ENCODE peak calls at places on chromosomes 16 and 17, in seven cellular contexts. L is astrocyte, C is AG04450, H is Caki2, X is OCI-M1, B is pancreas, K is neuronal stem cell. J is an unnamed sample.

GRCh38 chr17:70081885-70082284 is 6.9 kb downstream of the KCNJ16 start:
- DNase-seq in L (no peak), C (no peak), H (no peak), X (no peak), B (no peak), K (no peak), J (no peak)

GRCh38 chr16:73671102-73671501 is 623.2 kb upstream of the ZFHX3 start:
- DNase-seq in L (no peak), C (no peak), H (no peak), X (no peak), B (no peak), K (no peak), J (no peak)

GRCh38 chr16:51151435-51151950 is 423 bp upstream of the SALL1 start:
- DNase-seq in L (peak; percentile 85), C (no peak), H (peak; percentile 79), X (no peak), B (peak; percentile 40), K (peak; percentile 92), J (no peak)

GRCh38 chr17:17809527-17810373 is 27.0 kb downstream of the SREBF1 start:
- DNase-seq in L (no peak), C (no peak), H (no peak), X (no peak), B (no peak), K (peak; percentile 76), J (no peak)

GRCh38 chr17:33667052-33667509 is 374.0 kb upstream of the ASIC2 start:
- DNase-seq in L (no peak), C (no peak), H (peak; percentile 30), X (peak; percentile 19), B (no peak), K (no peak), J (peak; percentile 17)

GRCh38 chr16:75506567-75506966 is 11.3 kb upstream of the CHST6 start:
- DNase-seq in L (peak; percentile 58), C (no peak), H (peak; percentile 38), X (no peak), B (no peak), K (no peak), J (no peak)

GRCh38 chr17:29608986-29609385 is 13.7 kb downstream of the CORO6 start:
- DNase-seq in L (no peak), C (no peak), H (no peak), X (no peak), B (no peak), K (no peak), J (no peak)

GRCh38 chr16:1357906-1358566 is 6.3 kb downstream of the GNPTG start:
- DNase-seq in L (no peak), C (no peak), H (peak; percentile 53), X (no peak), B (peak; percentile 8), K (no peak), J (no peak)

GRCh38 chr17:76515291-76515949 is 14.2 kb upstream of the RHBDF2 start:
- DNase-seq in L (peak; percentile 95), C (peak; percentile 65), H (peak; percentile 36), X (no peak), B (no peak), K (no peak), J (peak; percentile 48)

GRCh38 chr16:11875721-11876120 is 24.4 kb upstream of the RSL1D1 start:
- DNase-seq in L (no peak), C (no peak), H (no peak), X (no peak), B (no peak), K (no peak), J (no peak)

GRCh38 chr17:79646721-79647455 is 36.0 kb upstream of the RBFOX3 start:
- DNase-seq in L (no peak), C (no peak), H (no peak), X (no peak), B (no peak), K (no peak), J (no peak)

GRCh38 chr17:4610162-4610561 is 25.8 kb downstream of the SMTNL2 start:
- DNase-seq in L (no peak), C (no peak), H (no peak), X (no peak), B (no peak), K (no peak), J (no peak)

GRCh38 chr17:8466466-8466865 is 30.8 kb downstream of the NDEL1 start:
- DNase-seq in L (peak; percentile 61), C (peak; percentile 11), H (no peak), X (no peak), B (no peak), K (no peak), J (no peak)

GRCh38 chr17:79160980-79161621 is 86.5 kb downstream of the ENGASE start:
- DNase-seq in L (no peak), C (no peak), H (no peak), X (no peak), B (no peak), K (no peak), J (peak; percentile 28)

GRCh38 chr17:4617090-4617489 is 24.4 kb downstream of the ALOX15 start:
- DNase-seq in L (no peak), C (no peak), H (no peak), X (no peak), B (no peak), K (no peak), J (no peak)

GRCh38 chr17:7613769-7614421 is 802 bp downstream of the FXR2 start:
- DNase-seq in L (peak; percentile 39), C (no peak), H (no peak), X (peak; percentile 32), B (no peak), K (peak; percentile 24), J (no peak)

GRCh38 chr17:45129940-45130639 is 2.2 kb downstream of the PLCD3 start:
- DNase-seq in L (no peak), C (no peak), H (peak; percentile 77), X (no peak), B (no peak), K (no peak), J (no peak)

GRCh38 chr17:79835953-79836951 is 3.0 kb downstream of the CBX4 start:
- DNase-seq in L (no peak), C (no peak), H (no peak), X (no peak), B (peak; percentile 90), K (no peak), J (peak; percentile 99)

GRCh38 chr16:70769131-70769530 is 31.8 kb downstream of the VAC14 start:
- DNase-seq in L (no peak), C (no peak), H (no peak), X (no peak), B (no peak), K (no peak), J (no peak)

GRCh38 chr17:17748604-17749003 is 67.3 kb downstream of the RAI1 start:
- DNase-seq in L (no peak), C (no peak), H (no peak), X (no peak), B (no peak), K (no peak), J (no peak)

GRCh38 chr16:28531777-28532744 is 6.7 kb downstream of the NUPR1 start:
- DNase-seq in L (no peak), C (no peak), H (peak; percentile 72), X (peak; percentile 51), B (peak; percentile 84), K (peak; percentile 35), J (no peak)

GRCh38 chr17:72726936-72727335 is 365.6 kb downstream of the SLC39A11 start:
- DNase-seq in L (no peak), C (no peak), H (peak; percentile 14), X (peak; percentile 1), B (no peak), K (no peak), J (no peak)

GRCh38 chr16:81623365-81624102 is 155.6 kb upstream of the PLCG2 start:
- DNase-seq in L (no peak), C (no peak), H (no peak), X (peak; percentile 63), B (no peak), K (peak; percentile 38), J (peak; percentile 51)

GRCh38 chr17:6603746-6604325 is 36.7 kb downstream of the KIAA0753 start:
- DNase-seq in L (no peak), C (no peak), H (no peak), X (no peak), B (no peak), K (no peak), J (no peak)

GRCh38 chr16:29023279-29024278 is 38.7 kb downstream of the LAT start:
- DNase-seq in L (no peak), C (no peak), H (no peak), X (no peak), B (no peak), K (no peak), J (no peak)

GRCh38 chr16:27779719-27780161 is 229.8 kb downstream of the KATNIP start:
- DNase-seq in L (peak; percentile 47), C (no peak), H (no peak), X (peak; percentile 5), B (no peak), K (peak; percentile 24), J (peak; percentile 64)

GRCh38 chr17:42924891-42925290 is 24.3 kb downstream of the G6PC1 start:
- DNase-seq in L (no peak), C (no peak), H (no peak), X (no peak), B (no peak), K (no peak), J (no peak)

GRCh38 chr17:45357364-45357997 is 40.7 kb upstream of the MAP3K14 start:
- DNase-seq in L (no peak), C (no peak), H (no peak), X (no peak), B (no peak), K (no peak), J (no peak)

GRCh38 chr17:13306310-13306962 is 288.6 kb upstream of the ELAC2 start:
- DNase-seq in L (peak; percentile 74), C (peak; percentile 46), H (peak; percentile 53), X (peak; percentile 98), B (no peak), K (peak; percentile 50), J (peak; percentile 31)

GRCh38 chr17:79497949-79498348 is 112.9 kb downstream of the RBFOX3 start:
- DNase-seq in L (no peak), C (no peak), H (no peak), X (no peak), B (no peak), K (no peak), J (no peak)

GRCh38 chr17:81251091-81251942 is 12.2 kb downstream of the NDUFAF8 start:
- DNase-seq in L (no peak), C (no peak), H (no peak), X (no peak), B (peak; percentile 51), K (no peak), J (no peak)